ENCODE peak calls at places on chromosomes 2 and 18, in ten cellular contexts. B is fibroblast of lung; M is A549; V is activated T-cell treated with anti-CD3 and anti-CD28 coated beads, Interleukin-2, amount 50 U/mL, for 72 hours; I is GM12865; P is pons; G is head of caudate nucleus; A is NCI-H460; R is iPS-NIHi11; Y is HEK293T. S is an unnamed sample.

GRCh38 chr2:25920326-25920725 is 42.0 kb upstream of the ASXL2 start:
- DNase-seq in Y (no peak), M (no peak), B (no peak), A (peak), G (no peak), V (no peak), P (no peak), I (no peak), R (no peak), S (peak)

GRCh38 chr2:58081000-58081399 is 34.4 kb downstream of the VRK2 start:
- DNase-seq in I (no peak), B (no peak), V (no peak), A (no peak), P (no peak), G (no peak), R (no peak), M (no peak), Y (no peak), S (no peak)

GRCh38 chr2:5791371-5791770 is 99.2 kb downstream of the SOX11 start:
- DNase-seq in V (no peak), I (no peak), P (no peak), R (no peak), M (no peak), A (no peak), Y (no peak), G (no peak), B (peak), S (no peak)

GRCh38 chr2:36322108-36322507 is 33.5 kb upstream of the CRIM1 start:
- DNase-seq in Y (peak), V (no peak), R (peak), G (no peak), P (peak), B (peak), A (no peak), M (no peak), I (no peak), S (peak)

GRCh38 chr2:178962152-178962551 is 87.8 kb downstream of the CCDC141 start:
- DNase-seq in M (no peak), P (no peak), V (no peak), Y (no peak), R (no peak), B (no peak), I (no peak), A (no peak), G (no peak), S (no peak)

GRCh38 chr2:227890495-227891079 is 19.2 kb downstream of the DAW1 start:
- DNase-seq in A (peak), R (peak), Y (peak), V (no peak), B (peak), P (peak), G (no peak), I (peak), M (peak), S (peak)

GRCh38 chr2:112488201-112488600 is 6.2 kb downstream of the TTL start:
- DNase-seq in G (no peak), Y (no peak), R (no peak), I (no peak), V (no peak), P (no peak), B (no peak), M (no peak), A (no peak), S (no peak)

GRCh38 chr2:156471772-156472171 is 35.6 kb downstream of the GPD2 start:
- DNase-seq in Y (no peak), A (no peak), G (no peak), P (no peak), V (no peak), B (no peak), M (no peak), I (no peak), R (no peak), S (no peak)

GRCh38 chr2:148876190-148876588 is 1.2 kb downstream of the KIF5C start:
- DNase-seq in B (no peak), V (peak), A (no peak), I (peak), G (no peak), P (no peak), Y (peak), M (no peak), R (peak), S (no peak)

GRCh38 chr2:197647961-197648690 is 27.3 kb downstream of the RFTN2 start:
- DNase-seq in Y (no peak), V (no peak), M (no peak), I (peak), A (no peak), R (no peak), B (no peak), P (no peak), G (no peak), S (no peak)

GRCh38 chr2:67389286-67389685 is 7.8 kb upstream of the ETAA1 start:
- DNase-seq in I (no peak), G (no peak), R (peak), P (no peak), Y (no peak), V (no peak), A (no peak), B (peak), M (no peak), S (no peak)

GRCh38 chr2:16613475-16613874 is 52.2 kb downstream of the CYRIA start:
- DNase-seq in A (no peak), V (no peak), Y (peak), I (peak), M (peak), G (no peak), P (peak), B (peak), R (peak), S (peak)

GRCh38 chr2:121502246-121502645 is 28.4 kb upstream of the RNU4ATAC start:
- DNase-seq in Y (no peak), G (no peak), B (peak), P (no peak), I (no peak), M (no peak), V (no peak), R (no peak), A (no peak), S (no peak)

GRCh38 chr2:213451542-213452256 is 167.4 kb downstream of the SPAG16 start:
- DNase-seq in V (no peak), R (peak), M (no peak), P (peak), G (no peak), I (no peak), Y (peak), A (no peak), B (no peak), S (no peak)

GRCh38 chr2:64019083-64019974 is at the start of gene VPS54:
- DNase-seq in M (peak), B (peak), G (peak), I (peak), A (peak), P (peak), R (peak), Y (peak), V (peak), S (peak)

GRCh38 chr18:31429623-31430022 is 17.9 kb upstream of the DSG3 start:
- DNase-seq in M (peak), R (peak), P (no peak), A (no peak), I (no peak), G (no peak), V (no peak), Y (no peak), B (no peak), S (peak)

GRCh38 chr2:235378261-235378660 is 115.6 kb upstream of the AGAP1 start:
- DNase-seq in G (no peak), A (no peak), P (peak), M (no peak), R (no peak), Y (no peak), I (no peak), V (no peak), B (peak), S (peak)

GRCh38 chr2:42102606-42103450 is 55.0 kb downstream of the PKDCC start:
- DNase-seq in A (no peak), G (no peak), I (peak), P (no peak), V (peak), R (peak), Y (no peak), M (no peak), B (peak), S (no peak)

GRCh38 chr2:199434555-199434954 is 23.2 kb downstream of the SATB2 start:
- DNase-seq in G (no peak), B (no peak), A (no peak), Y (no peak), V (no peak), M (no peak), R (no peak), P (no peak), I (no peak), S (no peak)

GRCh38 chr2:47897191-47897955 is 8.9 kb downstream of the FBXO11 start:
- DNase-seq in B (no peak), G (no peak), P (no peak), V (no peak), A (no peak), M (no peak), R (no peak), Y (no peak), I (peak), S (no peak)

GRCh38 chr18:27712066-27712465 is 464.9 kb downstream of the CDH2 start:
- DNase-seq in M (no peak), B (peak), Y (no peak), I (no peak), V (no peak), G (no peak), R (no peak), A (no peak), P (no peak), S (no peak)

GRCh38 chr2:17646096-17646554 is 105.6 kb downstream of the VSNL1 start:
- DNase-seq in V (peak), G (no peak), R (peak), B (peak), I (peak), A (peak), M (peak), P (peak), Y (peak), S (peak)

GRCh38 chr2:83069724-83070123 is 1389.4 kb downstream of the SUCLG1 start:
- DNase-seq in V (no peak), A (no peak), I (no peak), R (no peak), M (no peak), Y (no peak), B (peak), G (no peak), P (no peak), S (peak)

GRCh38 chr2:101418704-101419663 is 31.7 kb upstream of the CREG2 start:
- DNase-seq in P (peak), R (peak), I (peak), Y (peak), V (peak), M (peak), B (peak), G (peak), A (peak), S (peak)